ENCODE peak calls at places on chromosomes 7 and 10, in seven cellular contexts. E, X, Z, D, J, S and C are unnamed samples.

GRCh38 chr10:24791129-24791733 is 67.5 kb upstream of the ARHGAP21 start:
- DNase-seq in E (no peak), X (no peak), Z (no peak), D (no peak), J (no peak), S (no peak), C (no peak)

GRCh38 chr7:66167773-66168367 is 37.3 kb upstream of the TPST1 start:
- DNase-seq in E (no peak), X (no peak), Z (no peak), D (peak), J (no peak), S (peak), C (peak)

GRCh38 chr7:92035576-92035975 is 94.9 kb downstream of the AKAP9 start:
- DNase-seq in E (no peak), X (no peak), Z (no peak), D (no peak), J (no peak), S (no peak), C (no peak)

GRCh38 chr10:14366760-14367159 is 36.0 kb upstream of the FRMD4A start:
- DNase-seq in E (no peak), X (no peak), Z (peak), D (no peak), J (no peak), S (no peak), C (no peak)

GRCh38 chr7:133934262-133934973 is 192.7 kb upstream of the LRGUK start:
- DNase-seq in E (no peak), X (no peak), Z (no peak), D (no peak), J (no peak), S (no peak), C (no peak)

GRCh38 chr10:95319239-95319638 is 28.4 kb upstream of the PDLIM1 start:
- DNase-seq in E (no peak), X (no peak), Z (no peak), D (peak), J (no peak), S (no peak), C (no peak)

GRCh38 chr10:59857049-59857448 is 49.3 kb downstream of the CCDC6 start:
- DNase-seq in E (no peak), X (no peak), Z (no peak), D (no peak), J (no peak), S (no peak), C (no peak)

GRCh38 chr10:56698506-56698905 is 337.4 kb upstream of the ZWINT start:
- DNase-seq in E (no peak), X (no peak), Z (no peak), D (no peak), J (no peak), S (no peak), C (no peak)

GRCh38 chr10:72309290-72310240 is 35.8 kb downstream of the DDIT4 start:
- DNase-seq in E (no peak), X (no peak), Z (no peak), D (no peak), J (no peak), S (peak), C (no peak)

GRCh38 chr10:11673346-11674330 is 62.2 kb upstream of the USP6NL start:
- DNase-seq in E (no peak), X (no peak), Z (peak), D (peak), J (no peak), S (peak), C (peak)

GRCh38 chr10:100670828-100671479 is 74.4 kb upstream of the PAX2 start:
- DNase-seq in E (peak), X (peak), Z (peak), D (peak), J (no peak), S (peak), C (no peak)

GRCh38 chr7:73437699-73438416 is 4.3 kb downstream of the FZD9 start:
- DNase-seq in E (no peak), X (no peak), Z (no peak), D (no peak), J (no peak), S (no peak), C (no peak)

GRCh38 chr10:74177140-74177677 is 26.2 kb downstream of the ADK start:
- DNase-seq in E (no peak), X (peak), Z (peak), D (no peak), J (peak), S (peak), C (no peak)

GRCh38 chr10:101563007-101563406 is 25.1 kb downstream of the POLL start:
- DNase-seq in E (no peak), X (no peak), Z (peak), D (no peak), J (peak), S (no peak), C (no peak)

GRCh38 chr7:11706666-11707605 is 125.1 kb downstream of the THSD7A start:
- DNase-seq in E (no peak), X (no peak), Z (peak), D (peak), J (no peak), S (no peak), C (no peak)

GRCh38 chr7:93407239-93407638 is 167.3 kb downstream of the CALCR start:
- DNase-seq in E (no peak), X (no peak), Z (no peak), D (no peak), J (no peak), S (no peak), C (no peak)

GRCh38 chr7:106222545-106222944 is 62.2 kb downstream of the NAMPT start:
- DNase-seq in E (no peak), X (no peak), Z (no peak), D (no peak), J (no peak), S (no peak), C (no peak)

GRCh38 chr7:112084506-112084905 is 121.7 kb downstream of the DOCK4 start:
- DNase-seq in E (peak), X (no peak), Z (no peak), D (peak), J (no peak), S (peak), C (no peak)

GRCh38 chr7:12747687-12748306 is 60.4 kb downstream of the ARL4A start:
- DNase-seq in E (no peak), X (peak), Z (no peak), D (no peak), J (no peak), S (no peak), C (no peak)

GRCh38 chr7:158613481-158613880 is 25.9 kb upstream of the PTPRN2 start:
- DNase-seq in E (peak), X (no peak), Z (no peak), D (no peak), J (no peak), S (peak), C (no peak)

GRCh38 chr7:4271716-4272015 is 410.4 kb upstream of the FOXK1 start:
- DNase-seq in E (no peak), X (no peak), Z (no peak), D (no peak), J (no peak), S (no peak), C (no peak)

GRCh38 chr7:28626629-28627262 is 214.4 kb downstream of the CREB5 start:
- DNase-seq in E (no peak), X (peak), Z (peak), D (peak), J (no peak), S (peak), C (no peak)

GRCh38 chr10:46283217-46283944 is 3.4 kb upstream of the ANTXRL start:
- DNase-seq in E (no peak), X (no peak), Z (no peak), D (no peak), J (peak), S (no peak), C (no peak)

GRCh38 chr10:79202188-79203013 is 133.6 kb downstream of the ZMIZ1 start:
- DNase-seq in E (no peak), X (peak), Z (peak), D (peak), J (no peak), S (peak), C (no peak)

GRCh38 chr7:42753917-42754363 is 157.9 kb downstream of the C7orf25 start:
- DNase-seq in E (no peak), X (no peak), Z (no peak), D (no peak), J (no peak), S (no peak), C (no peak)

GRCh38 chr7:120819861-120820260 is 38.1 kb downstream of the TSPAN12 start:
- DNase-seq in E (no peak), X (no peak), Z (no peak), D (no peak), J (no peak), S (no peak), C (no peak)

GRCh38 chr7:108311446-108312168 is 144.6 kb downstream of the NRCAM start:
- DNase-seq in E (peak), X (no peak), Z (no peak), D (peak), J (no peak), S (peak), C (peak)

GRCh38 chr10:68027429-68027828 is 47.7 kb downstream of the HERC4 start:
- DNase-seq in E (no peak), X (no peak), Z (no peak), D (no peak), J (no peak), S (no peak), C (no peak)

GRCh38 chr10:4943821-4944220 is 19.4 kb upstream of the AKR1C1 start:
- DNase-seq in E (no peak), X (no peak), Z (no peak), D (no peak), J (no peak), S (no peak), C (no peak)

GRCh38 chr7:134649231-134649775 is 2.6 kb downstream of the BPGM start:
- DNase-seq in E (no peak), X (no peak), Z (no peak), D (peak), J (no peak), S (no peak), C (no peak)

GRCh38 chr7:112183266-112183665 is 22.9 kb downstream of the DOCK4 start:
- DNase-seq in E (no peak), X (no peak), Z (no peak), D (no peak), J (no peak), S (no peak), C (no peak)

GRCh38 chr7:44638611-44639557 is 32.5 kb downstream of the OGDH start:
- DNase-seq in E (peak), X (peak), Z (peak), D (peak), J (peak), S (peak), C (no peak)

DNA sequence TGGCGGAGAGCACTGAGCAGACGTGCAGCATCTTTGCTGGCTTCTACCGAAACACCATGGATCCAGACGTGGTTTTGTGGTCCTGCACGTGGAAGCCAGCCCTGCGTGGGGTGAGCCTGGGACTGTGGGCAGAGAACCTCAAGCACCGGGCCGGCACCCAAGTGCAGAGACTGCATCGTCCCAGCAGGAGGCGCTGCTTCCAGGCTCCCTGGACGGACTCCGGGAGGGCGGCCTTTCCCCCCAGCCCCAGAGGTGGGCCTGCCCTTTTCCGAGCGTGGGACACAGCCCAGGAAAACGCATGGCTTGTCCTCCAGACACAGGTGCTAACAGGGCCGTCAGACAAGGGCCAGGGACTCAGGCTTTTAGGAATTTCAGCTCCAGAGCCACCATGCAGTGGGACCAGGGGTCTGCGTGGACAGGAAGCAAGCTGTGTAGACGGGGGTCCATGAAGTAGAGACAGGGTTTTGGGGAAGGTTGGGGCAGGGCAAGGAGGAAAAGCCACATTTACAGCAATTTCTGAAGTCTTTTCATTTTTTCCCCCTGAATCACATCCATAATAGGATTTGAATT is 303.9 kb downstream of the WDR37 start:
- DNase-seq in E (no peak), X (peak), Z (no peak), D (no peak), J (no peak), S (no peak), C (no peak)
- TF ChIP-seq CTCF in E (no peak), X (peak), Z (no peak), D (no peak), J (no peak), S (no peak), C (no peak)

GRCh38 chr7:70645876-70646336 is 486.0 kb upstream of the GALNT17 start:
- DNase-seq in E (no peak), X (no peak), Z (no peak), D (no peak), J (no peak), S (no peak), C (no peak)
- H3K4me3 ChIP-seq in E (no peak), X (no peak), Z (no peak), D (no peak), J (no peak), S (no peak), C (no peak)

DNA sequence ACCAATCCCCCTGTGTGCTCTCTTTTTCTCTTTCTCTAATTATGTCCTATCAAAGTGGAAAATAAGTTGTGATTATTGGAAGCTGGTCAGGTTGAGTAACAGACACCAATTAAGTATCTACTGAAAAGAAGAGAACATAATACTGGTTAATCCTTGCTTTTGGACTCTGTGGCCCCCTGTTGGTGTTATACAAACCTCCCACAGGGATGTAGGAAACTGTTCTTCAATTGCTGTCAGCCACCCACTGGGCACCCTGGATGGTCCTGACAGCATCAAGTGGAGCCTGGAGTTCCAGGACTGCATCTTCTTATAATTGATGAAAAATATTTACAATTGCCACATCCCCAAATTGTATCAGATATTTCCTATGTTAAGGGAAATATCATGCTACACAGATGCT is 939.7 kb downstream of the KCNMA1 start:
- DNase-seq in E (no peak), X (no peak), Z (no peak), D (no peak), J (no peak), S (no peak), C (no peak)
- TF ChIP-seq CTCF in E (peak), X (no peak), Z (no peak), D (peak), J (no peak), S (no peak), C (no peak)

GRCh38 chr10:50382576-50383023 is 131.3 kb upstream of the ASAH2 start:
- DNase-seq in E (no peak), X (no peak), Z (no peak), D (no peak), J (no peak), S (no peak), C (no peak)
- H3K4me3 ChIP-seq in E (no peak), X (no peak), Z (no peak), D (no peak), J (no peak), S (no peak), C (no peak)

GRCh38 chr7:50595538-50596102 is 30.4 kb upstream of the DDC start:
- DNase-seq in E (no peak), X (no peak), Z (no peak), D (peak), J (no peak), S (peak), C (peak)
- TF ChIP-seq CTCF in E (peak), X (peak), Z (peak), D (peak), J (peak), S (peak), C (peak)

GRCh38 chr10:8049151-8049873 is 5.2 kb upstream of the GATA3 start:
- DNase-seq in E (peak), X (no peak), Z (no peak), D (no peak), J (no peak), S (no peak), C (no peak)

GRCh38 chr10:8051109-8051781 is 3.2 kb upstream of the GATA3 start:
- DNase-seq in E (peak), X (no peak), Z (no peak), D (no peak), J (no peak), S (no peak), C (no peak)

GRCh38 chr10:8048281-8049008 is 6.0 kb upstream of the GATA3 start:
- DNase-seq in E (peak), X (no peak), Z (no peak), D (no peak), J (no peak), S (no peak), C (no peak)

GRCh38 chr10:8050561-8051108 is 3.9 kb upstream of the GATA3 start:
- DNase-seq in E (peak), X (no peak), Z (peak), D (peak), J (no peak), S (peak), C (no peak)

GRCh38 chr10:8049874-8050560 is 4.5 kb upstream of the GATA3 start:
- DNase-seq in E (no peak), X (no peak), Z (no peak), D (no peak), J (no peak), S (no peak), C (no peak)
- H3K4me3 ChIP-seq in E (peak), X (no peak), Z (no peak), D (peak), J (peak), S (peak), C (peak)

GRCh38 chr7:55054252-55054651 is 35.4 kb downstream of the EGFR start:
- DNase-seq in E (no peak), X (no peak), Z (no peak), D (no peak), J (no peak), S (no peak), C (no peak)
- TF ChIP-seq CTCF in E (no peak), X (no peak), Z (no peak), D (no peak), J (peak), S (no peak), C (no peak)